ENCODE peak calls at places on chromosomes 1 and 21, in five cellular contexts. D is glutamatergic neuron, G is brain microvascular endothelial cell, P is AG04450, E is posterior vena cava. X is an unnamed sample.

GRCh38 chr1:217453816-217454215 is 177.1 kb downstream of the GPATCH2 start:
- DNase-seq in E (no peak), P (no peak), D (no peak), G (peak; percentile 32), X (no peak)

GRCh38 chr1:1198423-1199140 is 7.8 kb downstream of the TNFRSF18 start:
- DNase-seq in D (peak; percentile 31), E (peak; percentile 52), P (no peak), G (no peak), X (no peak)

GRCh38 chr1:231844986-231845502 is 218.5 kb downstream of the DISC1 start:
- DNase-seq in P (peak; percentile 44), D (no peak), E (no peak), G (no peak), X (peak; percentile 3)

GRCh38 chr1:240107058-240107684 is 15.5 kb downstream of the FMN2 start:
- DNase-seq in P (peak; percentile 37), D (no peak), G (no peak), E (no peak), X (no peak)

GRCh38 chr21:44927587-44928461 is 7.1 kb upstream of the ITGB2 start:
- DNase-seq in P (no peak), G (peak; percentile 13), E (no peak), D (no peak), X (no peak)

GRCh38 chr1:40143891-40144575 is 17.2 kb upstream of the RLF start:
- DNase-seq in D (peak; percentile 33), E (no peak), G (peak; percentile 68), P (peak; percentile 36), X (peak; percentile 54)

GRCh38 chr1:6001992-6002576 is 9.9 kb upstream of the NPHP4 start:
- DNase-seq in G (no peak), D (peak; percentile 16), P (no peak), E (peak; percentile 73), X (no peak)

GRCh38 chr1:57616906-57617305 is 193.0 kb upstream of the DAB1 start:
- DNase-seq in E (no peak), P (no peak), D (no peak), G (no peak), X (no peak)

GRCh38 chr1:182644863-182645262 is 39.5 kb downstream of the RGS8 start:
- DNase-seq in P (no peak), G (no peak), E (no peak), D (no peak), X (no peak)

GRCh38 chr1:43563779-43564616 is 33.3 kb downstream of the PTPRF start:
- DNase-seq in P (no peak), D (peak; percentile 50), G (no peak), E (no peak), X (no peak)

GRCh38 chr21:30194701-30195299 is 21.1 kb downstream of the CLDN8 start:
- DNase-seq in G (peak; percentile 37), E (no peak), D (no peak), P (no peak), X (no peak)

GRCh38 chr1:169493251-169493650 is 7.5 kb upstream of the SLC19A2 start:
- DNase-seq in D (no peak), P (no peak), E (no peak), G (no peak), X (no peak)

GRCh38 chr1:11321656-11322491 is 48.9 kb downstream of the UBIAD1 start:
- DNase-seq in E (no peak), D (no peak), P (no peak), G (no peak), X (no peak)

GRCh38 chr1:214228976-214229375 is 52.0 kb upstream of the SMYD2 start:
- DNase-seq in G (no peak), E (no peak), D (no peak), P (no peak), X (no peak)

GRCh38 chr21:38234395-38235142 is 22.2 kb upstream of the KCNJ15 start:
- DNase-seq in E (no peak), P (no peak), D (no peak), G (no peak), X (no peak)

GRCh38 chr1:154862927-154863701 is 7.0 kb downstream of the KCNN3 start:
- DNase-seq in E (no peak), P (no peak), D (peak; percentile 68), G (no peak), X (no peak)

GRCh38 chr1:210715072-210715471 is 386.4 kb downstream of the HHAT start:
- DNase-seq in G (no peak), D (no peak), E (no peak), P (no peak), X (no peak)

GRCh38 chr1:64474639-64475038 is 4.7 kb downstream of the CACHD1 start:
- DNase-seq in G (no peak), D (no peak), P (no peak), E (no peak), X (no peak)

GRCh38 chr1:160068231-160068630 is 1.7 kb downstream of the KCNJ10 start:
- DNase-seq in G (no peak), E (no peak), P (no peak), D (no peak), X (no peak)

GRCh38 chr1:239912471-239912870 is 179.2 kb upstream of the FMN2 start:
- DNase-seq in D (no peak), G (peak; percentile 16), P (no peak), E (no peak), X (no peak)

GRCh38 chr21:38811257-38811656 is 5.5 kb downstream of the ETS2 start:
- DNase-seq in G (peak; percentile 79), P (peak; percentile 67), D (no peak), E (no peak), X (no peak)

GRCh38 chr1:97533358-97533757 is 387.5 kb downstream of the DPYD start:
- DNase-seq in G (no peak), D (no peak), E (no peak), P (no peak), X (no peak)

GRCh38 chr1:243715285-243715684 is 134.8 kb downstream of the AKT3 start:
- DNase-seq in D (no peak), E (no peak), P (no peak), G (no peak), X (no peak)

GRCh38 chr1:154352581-154353459 is 27.5 kb downstream of the ATP8B2 start:
- DNase-seq in D (peak; percentile 60), G (no peak), P (no peak), E (peak; percentile 86), X (no peak)

GRCh38 chr1:160862151-160863061 is at the start of gene CD244:
- DNase-seq in G (no peak), P (no peak), D (no peak), E (peak; percentile 74), X (no peak)

GRCh38 chr1:226424228-226425003 is 16.5 kb upstream of the PARP1 start:
- DNase-seq in G (no peak), D (no peak), E (no peak), P (no peak), X (no peak)

GRCh38 chr1:55048453-55049270 is 9.3 kb downstream of the PCSK9 start:
- DNase-seq in G (no peak), P (no peak), D (no peak), E (peak; percentile 62), X (no peak)

GRCh38 chr1:155309423-155310021 is 856 bp downstream of the FDPS start:
- DNase-seq in G (no peak), D (no peak), P (no peak), E (no peak), X (no peak)